ENCODE peak calls at places on chromosome 16, in five cellular contexts. P is NCI-H510A, F is adrenal gland, U is WTC11, M is NCI-H1105. X is an unnamed sample.

GRCh38 chr16:56107944-56108583 is 83.2 kb upstream of the GNAO1 start:
- DNase-seq in F (no peak), M (peak; percentile 90), U (no peak), P (no peak), X (no peak)

GRCh38 chr16:66698046-66698445 is 1.5 kb upstream of the CMTM4 start:
- DNase-seq in U (no peak), F (no peak), P (no peak), M (no peak), X (no peak)

GRCh38 chr16:55930036-55930435 is 54.9 kb upstream of the CES5A start:
- DNase-seq in U (no peak), M (no peak), F (no peak), P (no peak), X (no peak)

GRCh38 chr16:87829988-87830672 is 39.2 kb downstream of the SLC7A5 start:
- DNase-seq in F (no peak), U (no peak), P (no peak), M (no peak), X (no peak)

GRCh38 chr16:56246051-56246817 is 54.9 kb downstream of the GNAO1 start:
- DNase-seq in P (no peak), M (no peak), U (no peak), F (peak; percentile 16), X (no peak)

GRCh38 chr16:87063543-87063942 is 253.6 kb downstream of the C16orf95 start:
- DNase-seq in F (no peak), U (no peak), M (no peak), P (no peak), X (no peak)

GRCh38 chr16:26787924-26788323 is 278.8 kb upstream of the C16orf82 start:
- DNase-seq in M (no peak), P (no peak), U (no peak), F (no peak), X (no peak)

GRCh38 chr16:53305743-53306142 is 128.5 kb upstream of the RBL2 start:
- DNase-seq in P (no peak), M (no peak), U (no peak), F (no peak), X (no peak)

GRCh38 chr16:25855063-25855462 is 163.3 kb downstream of the HS3ST4 start:
- DNase-seq in M (no peak), U (no peak), P (no peak), F (no peak), X (no peak)

GRCh38 chr16:30984669-30985400 is at the start of gene HSD3B7:
- DNase-seq in M (peak; percentile 51), F (peak; percentile 92), P (peak; percentile 61), U (peak; percentile 95), X (peak; percentile 74)

GRCh38 chr16:74724820-74725549 is 24.3 kb upstream of the MLKL start:
- DNase-seq in P (no peak), M (no peak), U (no peak), F (no peak), X (no peak)

GRCh38 chr16:12095275-12096161 is 119.0 kb downstream of the SNX29 start:
- DNase-seq in U (peak; percentile 67), M (peak; percentile 81), F (peak; percentile 71), P (no peak), X (peak; percentile 17)

GRCh38 chr16:66714659-66715307 is 18.2 kb upstream of the CMTM4 start:
- DNase-seq in P (no peak), F (no peak), U (no peak), M (peak; percentile 7), X (no peak)

GRCh38 chr16:12459401-12459791 is 344.3 kb downstream of the CPPED1 start:
- DNase-seq in P (no peak), U (no peak), F (peak; percentile 65), M (no peak), X (no peak)

GRCh38 chr16:88360999-88361398 is 21.8 kb upstream of the ZNF469 start:
- DNase-seq in M (no peak), F (no peak), P (no peak), U (no peak), X (no peak)

GRCh38 chr16:49961087-49961486 is 63.9 kb upstream of the CNEP1R1 start:
- DNase-seq in M (peak; percentile 76), P (no peak), U (no peak), F (no peak), X (no peak)

GRCh38 chr16:2208772-2209171 is 1.9 kb downstream of the BRICD5 start:
- DNase-seq in U (no peak), M (no peak), F (no peak), P (no peak), X (no peak)

GRCh38 chr16:50485232-50485631 is 63.0 kb upstream of the NKD1 start:
- DNase-seq in F (no peak), U (no peak), P (no peak), M (no peak), X (no peak)

GRCh38 chr16:53756329-53756996 is 52.5 kb downstream of the FTO start:
- DNase-seq in F (no peak), P (no peak), U (no peak), M (no peak), X (no peak)

GRCh38 chr16:87780385-87780989 is 14.7 kb upstream of the KLHDC4 start:
- DNase-seq in M (no peak), P (no peak), U (no peak), F (peak; percentile 45), X (no peak)

GRCh38 chr16:68992521-68992920 is 112.9 kb upstream of the HAS3 start:
- DNase-seq in M (no peak), F (no peak), P (no peak), U (no peak), X (no peak)

GRCh38 chr16:9823510-9823909 is 358.7 kb downstream of the GRIN2A start:
- DNase-seq in P (no peak), F (no peak), U (no peak), M (no peak), X (no peak)

GRCh38 chr16:86626966-86627365 is 48.6 kb downstream of the FOXL1 start:
- DNase-seq in P (no peak), U (no peak), F (no peak), M (no peak), X (no peak)

GRCh38 chr16:15618392-15618791 is 24.6 kb downstream of the MARF1 start:
- DNase-seq in M (no peak), U (no peak), P (no peak), F (peak; percentile 42), X (no peak)

GRCh38 chr16:4685292-4685691 is 8.1 kb upstream of the NUDT16L1 start:
- DNase-seq in P (no peak), F (no peak), U (no peak), M (no peak), X (no peak)

GRCh38 chr16:85171809-85172464 is 59.7 kb upstream of the CIBAR2 start:
- DNase-seq in P (no peak), F (peak; percentile 51), M (no peak), U (no peak), X (no peak)